ENCODE peak calls at places on chromosome 16, in six cellular contexts. O is left lung, A is body of pancreas, U is transverse colon, S is lower lobe of right lung, W is bronchial epithelial cell. J is an unnamed sample.

GRCh38 chr16:79798416-79799053 is 198.0 kb upstream of the MAF start:
- DNase-seq in O (no peak), A (no peak), U (no peak), S (no peak), W (no peak), J (no peak)

GRCh38 chr16:11857161-11857560 is 5.8 kb upstream of the RSL1D1 start:
- DNase-seq in O (no peak), A (no peak), U (no peak), S (no peak), W (no peak), J (no peak)

GRCh38 chr16:83953796-83954576 is 946 bp downstream of the OSGIN1 start:
- DNase-seq in O (no peak), A (peak), U (no peak), S (no peak), W (peak), J (no peak)

GRCh38 chr16:68083861-68084503 is 1.2 kb upstream of the NFATC3 start:
- DNase-seq in O (peak), A (no peak), U (no peak), S (peak), W (no peak), J (no peak)

GRCh38 chr16:81581107-81581506 is 136.5 kb downstream of the CMIP start:
- DNase-seq in O (no peak), A (no peak), U (peak), S (peak), W (peak), J (no peak)

GRCh38 chr16:30185683-30186421 is 2.5 kb downstream of the CORO1A start:
- DNase-seq in O (peak), A (peak), U (peak), S (peak), W (no peak), J (no peak)

GRCh38 chr16:84751947-84752346 is 52.1 kb downstream of the USP10 start:
- DNase-seq in O (no peak), A (no peak), U (no peak), S (no peak), W (peak), J (no peak)

GRCh38 chr16:66717112-66717675 is 20.7 kb upstream of the CMTM4 start:
- DNase-seq in O (no peak), A (no peak), U (peak), S (no peak), W (no peak), J (peak)

GRCh38 chr16:82137819-82138177 is 32.2 kb downstream of the MPHOSPH6 start:
- DNase-seq in O (no peak), A (no peak), U (no peak), S (no peak), W (no peak), J (no peak)

GRCh38 chr16:66604376-66605176 is at the start of gene CMTM3:
- DNase-seq in O (peak), A (peak), U (peak), S (peak), W (no peak), J (no peak)

GRCh38 chr16:73000020-73000906 is 47.7 kb downstream of the ZFHX3 start:
- DNase-seq in O (peak), A (peak), U (no peak), S (no peak), W (peak), J (no peak)

GRCh38 chr16:80924372-80924978 is 82.2 kb downstream of the CMC2 start:
- DNase-seq in O (peak), A (peak), U (peak), S (no peak), W (peak), J (peak)

GRCh38 chr16:88376053-88376834 is 6.5 kb upstream of the ZNF469 start:
- DNase-seq in O (peak), A (peak), U (no peak), S (peak), W (no peak), J (no peak)

GRCh38 chr16:47143329-47143676 is 442 bp downstream of the NETO2 start:
- DNase-seq in O (peak), A (peak), U (peak), S (peak), W (peak), J (peak)

GRCh38 chr16:86298166-86299131 is 211.9 kb upstream of the FOXF1 start:
- DNase-seq in O (peak), A (peak), U (peak), S (no peak), W (no peak), J (no peak)

GRCh38 chr16:86205521-86206245 is 304.6 kb upstream of the FOXF1 start:
- DNase-seq in O (no peak), A (no peak), U (no peak), S (no peak), W (no peak), J (no peak)

GRCh38 chr16:10323528-10323869 is 62.4 kb upstream of the ATF7IP2 start:
- DNase-seq in O (no peak), A (no peak), U (no peak), S (no peak), W (no peak), J (no peak)

GRCh38 chr16:84109598-84110325 is 7.0 kb downstream of the MBTPS1 start:
- DNase-seq in O (no peak), A (no peak), U (no peak), S (no peak), W (peak), J (no peak)

GRCh38 chr16:83631006-83631405 is 176.8 kb upstream of the HSBP1 start:
- DNase-seq in O (no peak), A (no peak), U (no peak), S (no peak), W (no peak), J (no peak)

GRCh38 chr16:72455743-72456659 is 284.0 kb upstream of the PMFBP1 start:
- DNase-seq in O (no peak), A (peak), U (peak), S (no peak), W (peak), J (no peak)

GRCh38 chr16:56370836-56371235 is 54.5 kb downstream of the AMFR start:
- DNase-seq in O (no peak), A (peak), U (no peak), S (peak), W (no peak), J (no peak)

GRCh38 chr16:20865420-20866126 is 34.6 kb downstream of the DCUN1D3 start:
- DNase-seq in O (no peak), A (no peak), U (no peak), S (no peak), W (peak), J (no peak)

GRCh38 chr16:87924041-87924851 is 12.1 kb downstream of the CA5A start:
- DNase-seq in O (no peak), A (peak), U (peak), S (no peak), W (peak), J (no peak)

GRCh38 chr16:84650062-84650991 is 2.0 kb downstream of the KLHL36 start:
- DNase-seq in O (no peak), A (no peak), U (no peak), S (no peak), W (peak), J (no peak)

GRCh38 chr16:66270333-66270927 is 96.1 kb upstream of the CDH5 start:
- DNase-seq in O (peak), A (peak), U (peak), S (peak), W (no peak), J (no peak)

GRCh38 chr16:20383106-20384029 is 21.2 kb downstream of the PDILT start:
- DNase-seq in O (no peak), A (peak), U (peak), S (no peak), W (peak), J (peak)

GRCh38 chr16:63655846-63656245 is 1466.0 kb downstream of the CDH11 start:
- DNase-seq in O (no peak), A (no peak), U (no peak), S (no peak), W (peak), J (no peak)

GRCh38 chr16:74659041-74659440 is 7.6 kb downstream of the RFWD3 start:
- DNase-seq in O (no peak), A (no peak), U (no peak), S (no peak), W (no peak), J (no peak)

GRCh38 chr16:84501077-84501735 is 3.3 kb downstream of the MEAK7 start:
- DNase-seq in O (no peak), A (no peak), U (peak), S (no peak), W (peak), J (no peak)

GRCh38 chr16:11328172-11329079 is 16.8 kb upstream of the RMI2 start:
- DNase-seq in O (peak), A (peak), U (peak), S (peak), W (peak), J (peak)

GRCh38 chr16:73544266-73544665 is 496.3 kb upstream of the ZFHX3 start:
- DNase-seq in O (no peak), A (no peak), U (no peak), S (no peak), W (no peak), J (no peak)

GRCh38 chr16:84672276-84673202 is 24.2 kb downstream of the KLHL36 start:
- DNase-seq in O (peak), A (peak), U (peak), S (peak), W (peak), J (peak)

GRCh38 chr16:10964039-10964890 is 19.9 kb downstream of the CLEC16A start:
- DNase-seq in O (peak), A (peak), U (peak), S (peak), W (peak), J (peak)

GRCh38 chr16:89863741-89864391 is 9.5 kb upstream of the TCF25 start:
- DNase-seq in O (peak), A (no peak), U (peak), S (peak), W (peak), J (no peak)

GRCh38 chr16:84832488-84833141 is 12.8 kb downstream of the CRISPLD2 start:
- DNase-seq in O (peak), A (peak), U (peak), S (peak), W (no peak), J (peak)

GRCh38 chr16:50310308-50311133 is 44.2 kb downstream of the ADCY7 start:
- DNase-seq in O (no peak), A (no peak), U (no peak), S (peak), W (no peak), J (no peak)

GRCh38 chr16:56191807-56192643 is 736 bp downstream of the GNAO1 start:
- DNase-seq in O (no peak), A (no peak), U (no peak), S (no peak), W (no peak), J (no peak)

GRCh38 chr16:72092832-72093447 is 480 bp downstream of the TXNL4B start:
- DNase-seq in O (no peak), A (no peak), U (no peak), S (no peak), W (peak), J (peak)

GRCh38 chr16:4894276-4895150 is 42.4 kb downstream of the PPL start:
- DNase-seq in O (no peak), A (no peak), U (no peak), S (no peak), W (no peak), J (no peak)

DNA sequence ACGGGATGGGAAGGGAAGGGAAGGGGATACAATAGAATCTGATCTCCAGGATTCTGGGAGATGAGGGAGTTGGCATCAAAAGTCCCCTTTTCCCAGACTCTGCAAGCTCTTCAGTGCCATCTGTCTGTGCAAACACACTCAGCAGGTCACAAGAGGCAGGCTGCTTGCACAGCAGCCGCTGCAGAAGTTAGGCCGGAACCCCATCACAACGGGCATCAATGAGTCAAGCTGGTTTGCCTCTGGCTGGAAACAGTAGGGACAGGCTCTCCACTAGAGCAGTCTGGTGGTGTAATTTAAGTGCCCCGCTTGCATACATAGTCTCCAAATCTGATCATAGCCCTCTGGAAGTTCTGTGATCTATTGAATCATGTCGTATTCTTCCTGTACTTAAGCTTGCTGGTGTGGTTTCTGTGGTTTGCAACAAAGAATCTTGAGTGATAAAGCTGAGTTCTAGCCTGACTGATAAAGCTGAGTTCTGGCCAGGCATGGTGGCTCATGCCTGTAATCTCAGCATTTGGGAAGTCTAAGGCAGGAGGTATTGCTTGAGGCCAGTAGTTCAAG is 33.7 kb upstream of the KDM8 start:
- DNase-seq in O (peak), A (no peak), U (peak), S (no peak), W (peak), J (peak)
- TF ChIP-seq CTCF in O (no peak), A (no peak), U (no peak), S (no peak), W (peak), J (peak)

DNA sequence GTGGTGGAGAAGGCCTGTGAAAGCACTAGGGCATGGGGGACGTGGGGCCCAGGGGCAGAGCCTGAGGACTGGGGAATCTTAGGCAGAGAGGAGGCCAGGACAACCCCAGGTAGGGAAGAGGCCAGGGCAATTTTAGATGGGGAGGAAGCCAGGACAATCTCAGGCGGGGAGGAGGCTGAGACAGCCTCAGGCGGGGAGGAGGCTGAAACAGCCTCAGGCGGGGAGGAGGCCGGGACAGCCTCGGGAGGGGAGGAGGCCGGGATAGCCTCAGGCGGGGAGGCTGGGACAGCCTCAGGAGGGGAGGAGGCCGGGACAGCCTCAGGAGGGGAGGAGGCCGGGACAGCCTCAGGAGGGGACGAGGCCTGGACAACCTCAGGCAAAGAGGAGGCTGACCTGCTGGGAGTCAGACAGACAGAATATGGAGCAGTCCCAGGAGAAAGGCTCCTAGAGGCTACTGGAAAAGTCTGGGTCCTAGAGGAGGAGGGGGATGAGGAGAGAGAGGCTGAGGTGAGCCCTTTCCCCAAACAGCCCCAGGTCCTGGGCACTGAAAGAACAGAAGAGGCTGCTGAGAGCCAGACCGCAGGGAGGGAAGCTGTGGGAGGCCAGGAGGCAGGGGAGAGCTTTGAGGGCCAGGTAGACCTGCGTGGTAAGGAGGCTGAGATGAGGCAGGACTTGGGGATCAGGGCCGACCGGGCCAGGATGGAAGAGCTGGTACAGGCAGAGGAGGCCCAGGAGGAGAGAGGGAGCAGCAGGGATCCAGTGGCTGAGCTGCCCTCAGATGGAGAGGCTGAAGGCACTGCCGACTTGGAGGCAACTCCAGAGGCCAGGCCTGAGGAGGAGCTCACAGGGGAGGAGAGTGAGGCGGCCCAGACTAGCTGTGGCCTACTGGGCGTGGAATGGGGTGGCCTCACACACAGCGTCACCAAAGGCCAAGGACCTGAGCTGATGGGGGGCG is 1.6 kb downstream of the APOBR start:
- DNase-seq in O (no peak), A (no peak), U (no peak), S (no peak), W (no peak), J (no peak)
- H3K4me3 ChIP-seq in O (peak), A (no peak), U (peak), S (peak), W (no peak), J (no peak)

GRCh38 chr16:5925850-5926249 is 828.3 kb upstream of the EEF2KMT start:
- DNase-seq in O (no peak), A (no peak), U (no peak), S (no peak), W (no peak), J (no peak)

GRCh38 chr16:5928476-5929055 is 831.0 kb upstream of the EEF2KMT start:
- DNase-seq in O (no peak), A (no peak), U (no peak), S (no peak), W (no peak), J (no peak)
- TF ChIP-seq CTCF in O (no peak), A (no peak), U (no peak), S (no peak), W (no peak), J (no peak)

GRCh38 chr16:1532771-1533170 is 695 bp upstream of the TMEM204 start:
- DNase-seq in O (no peak), A (no peak), U (no peak), S (no peak), W (no peak), J (no peak)
- H3K4me3 ChIP-seq in O (peak), A (no peak), U (no peak), S (peak), W (no peak), J (no peak)

DNA sequence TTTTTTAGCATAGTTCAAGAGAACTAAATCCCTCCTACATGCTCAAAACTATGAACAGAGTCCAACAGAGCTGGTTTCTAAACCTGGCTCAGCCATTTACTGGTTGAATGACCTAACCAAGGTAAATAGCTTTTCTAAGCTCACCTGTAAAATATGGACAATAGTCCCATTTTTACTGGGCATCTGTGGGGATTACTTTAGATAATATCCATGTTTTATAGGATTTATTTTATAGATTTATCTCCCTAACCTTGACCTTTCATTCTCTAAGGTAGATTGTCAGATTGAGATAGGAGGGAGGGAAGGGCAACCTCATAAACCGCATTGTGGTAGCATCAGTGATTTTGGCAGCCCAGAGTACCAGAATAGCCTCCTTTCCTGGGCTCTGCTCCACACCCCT is 178.5 kb upstream of the TOX3 start:
- DNase-seq in O (no peak), A (no peak), U (no peak), S (no peak), W (no peak), J (no peak)
- TF ChIP-seq CTCF in O (no peak), A (no peak), U (no peak), S (no peak), W (no peak), J (no peak)

DNA sequence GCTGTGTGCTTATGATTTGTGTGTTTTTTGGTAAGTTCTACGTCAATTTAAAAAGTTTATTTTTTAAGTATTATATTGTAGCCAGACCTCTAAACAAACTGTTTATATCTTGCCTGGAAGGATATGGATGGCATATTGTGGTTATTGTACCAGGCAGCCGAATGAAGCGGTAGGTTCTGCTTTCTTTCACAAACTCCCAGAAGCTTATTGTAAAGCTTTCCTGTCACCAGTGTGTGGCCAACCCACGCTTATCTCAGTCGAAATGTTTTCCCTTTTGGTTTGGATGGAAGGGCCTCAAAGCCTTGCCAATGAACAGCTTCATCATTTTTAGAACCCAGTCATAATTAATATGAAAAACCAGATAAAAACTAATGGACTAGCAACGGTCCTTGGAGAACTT is 53.1 kb downstream of the CYB5B start:
- DNase-seq in O (no peak), A (no peak), U (no peak), S (no peak), W (no peak), J (no peak)
- H3K4me3 ChIP-seq in O (no peak), A (no peak), U (no peak), S (no peak), W (no peak), J (no peak)

GRCh38 chr16:17578921-17579876 is 108.4 kb upstream of the XYLT1 start:
- DNase-seq in O (no peak), A (peak), U (peak), S (no peak), W (peak), J (peak)
- TF ChIP-seq CTCF in O (peak), A (peak), U (peak), S (peak), W (peak), J (peak)

J was measured in astrocyte of the cerebellum.